ENCODE peak calls at places on chromosomes 1 and 21, in six cellular contexts. One of them, this sample, is unnamed.

GRCh38 chr1:48776400-48777218 is at the start of gene BEND5:
- DNase-seq in GM13976: peak; percentile 55
- DNase-seq in colonic mucosa: peak; percentile 28
- DNase-seq in GM12865: no peak
- DNase-seq in NCI-H524: peak; percentile 77
- DNase-seq in CD4-positive, alpha-beta T cell: peak; percentile 48
- DNase-seq in this sample: peak; percentile 60

GRCh38 chr1:244836135-244836521 is 670 bp downstream of the COX20 start:
- DNase-seq in GM13976: no peak
- DNase-seq in colonic mucosa: peak; percentile 42
- DNase-seq in GM12865: peak; percentile 21
- DNase-seq in NCI-H524: peak; percentile 48
- DNase-seq in CD4-positive, alpha-beta T cell: no peak
- DNase-seq in this sample: no peak

GRCh38 chr1:229508823-229509337 is 739 bp upstream of the NUP133 start:
- DNase-seq in GM13976: no peak
- DNase-seq in colonic mucosa: no peak
- DNase-seq in GM12865: peak; percentile 6
- DNase-seq in NCI-H524: no peak
- DNase-seq in CD4-positive, alpha-beta T cell: no peak
- DNase-seq in this sample: no peak

GRCh38 chr1:179366093-179366800 is 476 bp downstream of the AXDND1 start:
- DNase-seq in GM13976: peak; percentile 10
- DNase-seq in colonic mucosa: no peak
- DNase-seq in GM12865: no peak
- DNase-seq in NCI-H524: no peak
- DNase-seq in CD4-positive, alpha-beta T cell: no peak
- DNase-seq in this sample: no peak

GRCh38 chr1:19400189-19400588 is 85.2 kb downstream of the CAPZB start:
- DNase-seq in GM13976: no peak
- DNase-seq in colonic mucosa: no peak
- DNase-seq in GM12865: no peak
- DNase-seq in NCI-H524: no peak
- DNase-seq in CD4-positive, alpha-beta T cell: no peak
- DNase-seq in this sample: no peak

GRCh38 chr1:241213147-241213546 is 143.9 kb downstream of the RGS7 start:
- DNase-seq in GM13976: no peak
- DNase-seq in colonic mucosa: no peak
- DNase-seq in GM12865: no peak
- DNase-seq in NCI-H524: no peak
- DNase-seq in CD4-positive, alpha-beta T cell: no peak
- DNase-seq in this sample: no peak

GRCh38 chr1:109490934-109491302 is 3.0 kb upstream of the CYB561D1 start:
- DNase-seq in GM13976: no peak
- DNase-seq in colonic mucosa: no peak
- DNase-seq in GM12865: no peak
- DNase-seq in NCI-H524: no peak
- DNase-seq in CD4-positive, alpha-beta T cell: no peak
- DNase-seq in this sample: no peak

GRCh38 chr21:45640001-45640887 is 3.3 kb upstream of the PCBP3 start:
- DNase-seq in GM13976: peak; percentile 31
- DNase-seq in colonic mucosa: no peak
- DNase-seq in GM12865: no peak
- DNase-seq in NCI-H524: no peak
- DNase-seq in CD4-positive, alpha-beta T cell: no peak
- DNase-seq in this sample: no peak

GRCh38 chr1:16349847-16350406 is 2.4 kb downstream of the FBXO42 start:
- DNase-seq in GM13976: no peak
- DNase-seq in colonic mucosa: no peak
- DNase-seq in GM12865: no peak
- DNase-seq in NCI-H524: no peak
- DNase-seq in CD4-positive, alpha-beta T cell: no peak
- DNase-seq in this sample: no peak

GRCh38 chr1:6998267-6998666 is 213.0 kb downstream of the CAMTA1 start:
- DNase-seq in GM13976: no peak
- DNase-seq in colonic mucosa: peak; percentile 49
- DNase-seq in GM12865: no peak
- DNase-seq in NCI-H524: peak; percentile 92
- DNase-seq in CD4-positive, alpha-beta T cell: no peak
- DNase-seq in this sample: no peak

GRCh38 chr1:114457675-114458074 is 53.3 kb downstream of the TRIM33 start:
- DNase-seq in GM13976: no peak
- DNase-seq in colonic mucosa: no peak
- DNase-seq in GM12865: no peak
- DNase-seq in NCI-H524: no peak
- DNase-seq in CD4-positive, alpha-beta T cell: no peak
- DNase-seq in this sample: no peak

GRCh38 chr1:224639426-224639975 is 23.4 kb downstream of the CNIH3 start:
- DNase-seq in GM13976: no peak
- DNase-seq in colonic mucosa: no peak
- DNase-seq in GM12865: no peak
- DNase-seq in NCI-H524: no peak
- DNase-seq in CD4-positive, alpha-beta T cell: no peak
- DNase-seq in this sample: no peak

GRCh38 chr21:34545079-34545884 is 33.3 kb upstream of the KCNE1 start:
- DNase-seq in GM13976: peak; percentile 72
- DNase-seq in colonic mucosa: peak; percentile 49
- DNase-seq in GM12865: peak; percentile 86
- DNase-seq in NCI-H524: no peak
- DNase-seq in CD4-positive, alpha-beta T cell: no peak
- DNase-seq in this sample: no peak

GRCh38 chr1:243267346-243268283 is 11.8 kb downstream of the SDCCAG8 start:
- DNase-seq in GM13976: no peak
- DNase-seq in colonic mucosa: no peak
- DNase-seq in GM12865: no peak
- DNase-seq in NCI-H524: no peak
- DNase-seq in CD4-positive, alpha-beta T cell: no peak
- DNase-seq in this sample: no peak

This sample was measured in NCI-H2029.